ENCODE peak calls at places on chromosome 18, in eight cellular contexts. Q is astrocyte of the spinal cord, W is PC-3, M is cardiac muscle cell, E is HFFc6, G is sigmoid colon, S is glutamatergic neuron, C is endothelial cell. H is an unnamed sample.

GRCh38 chr18:31424383-31424988 is 23.1 kb upstream of the DSG3 start:
- DNase-seq in Q (peak), W (peak), M (peak), E (no peak), G (no peak), S (peak), C (peak), H (peak)

GRCh38 chr18:61998957-61999356 is 106.2 kb upstream of the RNF152 start:
- DNase-seq in Q (peak), W (peak), M (peak), E (peak), G (no peak), S (no peak), C (no peak), H (no peak)

GRCh38 chr18:79904357-79905147 is 46.9 kb downstream of the SLC66A2 start:
- DNase-seq in Q (no peak), W (no peak), M (no peak), E (no peak), G (peak), S (no peak), C (no peak), H (no peak)

GRCh38 chr18:1094408-1094807 is 189.7 kb downstream of the ADCYAP1 start:
- DNase-seq in Q (peak), W (peak), M (peak), E (no peak), G (no peak), S (no peak), C (no peak), H (no peak)

GRCh38 chr18:40904295-40904694 is 1050.7 kb upstream of the PIK3C3 start:
- DNase-seq in Q (peak), W (no peak), M (no peak), E (no peak), G (no peak), S (no peak), C (no peak), H (no peak)

GRCh38 chr18:35797961-35798360 is 174.5 kb upstream of the RMP24 start:
- DNase-seq in Q (no peak), W (no peak), M (no peak), E (no peak), G (no peak), S (no peak), C (no peak), H (no peak)

GRCh38 chr18:666177-666576 is 8.7 kb downstream of the TYMS start:
- DNase-seq in Q (no peak), W (peak), M (no peak), E (no peak), G (no peak), S (no peak), C (no peak), H (no peak)

GRCh38 chr18:505483-506122 is 5.1 kb upstream of the COLEC12 start:
- DNase-seq in Q (no peak), W (no peak), M (no peak), E (no peak), G (no peak), S (no peak), C (no peak), H (peak)

GRCh38 chr18:11649839-11650238 is 39.2 kb upstream of the GNAL start:
- DNase-seq in Q (no peak), W (no peak), M (no peak), E (no peak), G (no peak), S (no peak), C (no peak), H (no peak)

GRCh38 chr18:11733031-11733430 is 44.0 kb downstream of the GNAL start:
- DNase-seq in Q (peak), W (peak), M (peak), E (peak), G (peak), S (peak), C (peak), H (peak)

GRCh38 chr18:61334951-61335736 is 1.9 kb downstream of the CDH20 start:
- DNase-seq in Q (no peak), W (no peak), M (peak), E (no peak), G (no peak), S (no peak), C (no peak), H (no peak)

GRCh38 chr18:7524786-7525185 is 42.3 kb upstream of the PTPRM start:
- DNase-seq in Q (no peak), W (no peak), M (peak), E (no peak), G (no peak), S (no peak), C (no peak), H (no peak)

GRCh38 chr18:79717555-79718074 is 38.0 kb downstream of the CTDP1 start:
- DNase-seq in Q (no peak), W (no peak), M (no peak), E (no peak), G (no peak), S (no peak), C (no peak), H (no peak)

GRCh38 chr18:183769-184168 is 25.4 kb downstream of the USP14 start:
- DNase-seq in Q (peak), W (no peak), M (peak), E (no peak), G (no peak), S (no peak), C (no peak), H (no peak)

GRCh38 chr18:56515522-56515921 is 122.9 kb downstream of the TXNL1 start:
- DNase-seq in Q (no peak), W (no peak), M (peak), E (no peak), G (no peak), S (no peak), C (no peak), H (no peak)

GRCh38 chr18:58046794-58047555 is 2.9 kb downstream of the NEDD4L start:
- DNase-seq in Q (no peak), W (peak), M (no peak), E (no peak), G (no peak), S (peak), C (no peak), H (no peak)

GRCh38 chr18:13547347-13547746 is 179.0 kb downstream of the FAM210A start:
- DNase-seq in Q (no peak), W (no peak), M (no peak), E (no peak), G (no peak), S (no peak), C (no peak), H (no peak)

GRCh38 chr18:34709104-34709503 is 994 bp upstream of the DTNA start:
- DNase-seq in Q (peak), W (peak), M (peak), E (peak), G (peak), S (no peak), C (no peak), H (no peak)

GRCh38 chr18:69885381-69885780 is 62.3 kb downstream of the CD226 start:
- DNase-seq in Q (no peak), W (no peak), M (no peak), E (no peak), G (no peak), S (no peak), C (no peak), H (no peak)

GRCh38 chr18:9951022-9951859 is 37.4 kb downstream of the VAPA start:
- DNase-seq in Q (peak), W (peak), M (peak), E (peak), G (no peak), S (no peak), C (peak), H (peak)

GRCh38 chr18:76390452-76391035 is 104.5 kb downstream of the ZNF516 start:
- DNase-seq in Q (no peak), W (no peak), M (no peak), E (no peak), G (peak), S (no peak), C (no peak), H (no peak)

GRCh38 chr18:58993260-58993659 is 128.6 kb downstream of the ZNF532 start:
- DNase-seq in Q (peak), W (peak), M (peak), E (peak), G (no peak), S (no peak), C (no peak), H (no peak)

GRCh38 chr18:76592981-76593381 is 97.9 kb upstream of the ZNF516 start:
- DNase-seq in Q (no peak), W (no peak), M (peak), E (no peak), G (no peak), S (no peak), C (no peak), H (no peak)

GRCh38 chr18:37019157-37019571 is 190.2 kb downstream of the KIAA1328 start:
- DNase-seq in Q (peak), W (peak), M (peak), E (peak), G (no peak), S (no peak), C (peak), H (no peak)

GRCh38 chr18:59839931-59840685 is 59.7 kb upstream of the PMAIP1 start:
- DNase-seq in Q (no peak), W (peak), M (no peak), E (no peak), G (no peak), S (no peak), C (no peak), H (no peak)

GRCh38 chr18:69528439-69528838 is 127.8 kb downstream of the DOK6 start:
- DNase-seq in Q (peak), W (no peak), M (peak), E (no peak), G (no peak), S (no peak), C (no peak), H (no peak)

GRCh38 chr18:54267688-54268087 is 1.6 kb upstream of the POLI start:
- DNase-seq in Q (no peak), W (no peak), M (no peak), E (no peak), G (no peak), S (no peak), C (no peak), H (no peak)

DNA sequence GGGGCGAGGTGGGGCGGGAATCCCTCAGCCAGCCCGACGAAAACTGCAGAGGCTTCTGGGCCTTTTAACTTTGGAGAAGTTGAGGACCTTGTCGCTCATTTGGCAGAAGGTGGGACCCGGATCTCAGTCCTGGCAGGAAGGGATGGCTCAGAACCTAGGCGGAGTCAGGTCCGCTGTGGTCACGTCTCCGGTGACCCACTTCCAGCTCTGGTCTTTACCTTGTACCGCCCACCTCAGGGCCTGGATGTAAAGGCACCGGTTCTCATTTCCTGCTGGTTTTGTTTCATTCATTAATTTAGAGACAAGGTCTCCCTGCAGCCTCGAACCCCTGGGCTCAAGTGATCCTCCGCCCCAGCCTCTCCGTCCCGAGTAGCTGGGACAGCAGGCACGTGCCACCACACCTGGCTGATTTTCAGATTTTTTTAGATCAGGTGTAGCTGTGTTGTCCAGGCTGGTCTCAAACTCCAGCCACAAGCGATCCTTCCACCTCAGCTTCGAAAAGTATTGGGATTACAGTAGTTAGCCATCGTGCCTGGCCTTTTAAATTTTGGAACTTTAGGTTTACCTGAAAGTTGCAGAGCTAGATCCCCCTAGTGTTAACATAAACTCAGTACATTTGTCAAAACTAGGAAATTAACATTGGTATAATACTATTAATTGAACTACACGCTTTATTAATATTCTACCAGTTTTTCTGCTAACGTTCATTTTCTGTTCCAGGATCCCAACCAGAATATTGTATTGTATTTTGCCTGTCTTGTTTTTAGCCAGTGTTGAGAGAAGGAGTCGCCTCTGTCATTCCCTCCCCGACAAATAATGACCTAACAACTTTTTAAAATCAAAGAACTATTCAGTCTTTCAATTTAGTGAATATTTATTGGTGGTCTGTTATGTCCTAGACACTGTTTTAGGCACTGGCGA is 867 bp downstream of the POLI start:
- DNase-seq in Q (peak), W (peak), M (peak), E (peak), G (peak), S (no peak), C (peak), H (peak)
- TF ChIP-seq CTCF in Q (peak), W (peak), M (peak), E (peak), G (peak), S (peak), C (peak), H (peak)

DNA sequence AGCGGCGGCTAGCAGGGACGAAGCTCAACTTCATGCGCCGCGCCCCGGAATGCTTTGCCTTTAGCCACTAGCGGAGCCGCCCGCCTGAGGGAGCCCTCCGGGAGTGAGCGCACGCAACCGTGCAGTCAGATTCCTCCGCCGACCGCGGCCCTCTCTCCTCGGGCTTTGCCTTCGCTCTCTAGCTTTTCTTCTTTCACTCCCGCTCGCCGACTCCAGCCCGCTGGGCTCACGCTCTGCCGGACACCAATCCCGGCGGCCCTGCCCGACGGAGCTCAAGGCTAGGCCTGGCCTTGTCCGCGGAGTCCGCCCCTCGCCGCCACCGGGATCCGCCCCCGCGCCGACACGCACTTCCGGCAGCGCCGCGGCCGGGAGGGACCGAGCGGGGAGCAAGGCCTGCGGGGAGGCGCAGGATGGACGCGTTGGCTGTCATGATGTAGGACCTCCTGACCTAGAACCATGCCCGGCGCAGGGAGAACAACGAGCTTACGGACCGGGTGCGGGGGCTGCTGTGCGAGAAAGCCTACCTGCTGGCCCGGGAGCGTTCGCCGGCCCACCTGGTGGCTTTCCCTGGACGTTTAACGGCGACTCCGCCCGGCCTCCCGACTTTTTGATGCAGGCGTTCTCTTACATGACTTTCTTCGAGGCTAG is 40.8 kb upstream of the AKAIN1 start:
- DNase-seq in Q (peak), W (peak), M (peak), E (peak), G (peak), S (peak), C (peak), H (peak)
- TF ChIP-seq CTCF in Q (no peak), W (no peak), M (peak), E (peak), G (peak), S (peak), C (no peak), H (no peak)

GRCh38 chr18:52670903-52671302 is 330.9 kb downstream of the DCC start:
- DNase-seq in Q (peak), W (peak), M (peak), E (no peak), G (no peak), S (no peak), C (no peak), H (peak)
- TF ChIP-seq CTCF in Q (peak), W (peak), M (no peak), E (peak), G (peak), S (peak), C (no peak), H (no peak)

GRCh38 chr18:74334242-74334893 is 18.7 kb downstream of the C18orf63 start:
- DNase-seq in Q (no peak), W (no peak), M (no peak), E (no peak), G (no peak), S (no peak), C (no peak), H (no peak)

GRCh38 chr18:74333091-74333490 is 17.5 kb downstream of the C18orf63 start:
- DNase-seq in Q (no peak), W (no peak), M (peak), E (no peak), G (no peak), S (no peak), C (no peak), H (no peak)

GRCh38 chr18:74328196-74328595 is 12.6 kb downstream of the C18orf63 start:
- DNase-seq in Q (peak), W (no peak), M (no peak), E (no peak), G (no peak), S (no peak), C (no peak), H (no peak)

GRCh38 chr18:74329688-74330205 is 14.1 kb downstream of the C18orf63 start:
- DNase-seq in Q (no peak), W (no peak), M (no peak), E (no peak), G (no peak), S (no peak), C (no peak), H (no peak)

GRCh38 chr18:74331404-74331803 is 15.8 kb downstream of the C18orf63 start:
- DNase-seq in Q (peak), W (peak), M (peak), E (peak), G (no peak), S (no peak), C (no peak), H (no peak)
- TF ChIP-seq CTCF in Q (peak), W (peak), M (peak), E (peak), G (peak), S (no peak), C (peak), H (no peak)

GRCh38 chr18:2223859-2224258 is 347.4 kb downstream of the METTL4 start:
- DNase-seq in Q (peak), W (peak), M (peak), E (peak), G (no peak), S (peak), C (peak), H (no peak)
- TF ChIP-seq CTCF in Q (peak), W (peak), M (peak), E (peak), G (no peak), S (peak), C (peak), H (no peak)

GRCh38 chr18:46373787-46374186 is 269.6 kb downstream of the HAUS1 start:
- DNase-seq in Q (no peak), W (no peak), M (no peak), E (no peak), G (no peak), S (peak), C (no peak), H (no peak)
- TF ChIP-seq CTCF in Q (no peak), W (no peak), M (no peak), E (no peak), G (no peak), S (no peak), C (no peak), H (no peak)

GRCh38 chr18:41939326-41939725 is 15.7 kb upstream of the PIK3C3 start:
- DNase-seq in Q (no peak), W (no peak), M (peak), E (no peak), G (no peak), S (no peak), C (no peak), H (no peak)

GRCh38 chr18:41936471-41937134 is 18.4 kb upstream of the PIK3C3 start:
- DNase-seq in Q (peak), W (no peak), M (no peak), E (no peak), G (no peak), S (no peak), C (no peak), H (peak)

GRCh38 chr18:41940506-41941215 is 14.4 kb upstream of the PIK3C3 start:
- DNase-seq in Q (peak), W (peak), M (peak), E (peak), G (no peak), S (no peak), C (no peak), H (no peak)

GRCh38 chr18:41942254-41942653 is 12.8 kb upstream of the PIK3C3 start:
- DNase-seq in Q (no peak), W (no peak), M (no peak), E (no peak), G (no peak), S (no peak), C (no peak), H (no peak)

DNA sequence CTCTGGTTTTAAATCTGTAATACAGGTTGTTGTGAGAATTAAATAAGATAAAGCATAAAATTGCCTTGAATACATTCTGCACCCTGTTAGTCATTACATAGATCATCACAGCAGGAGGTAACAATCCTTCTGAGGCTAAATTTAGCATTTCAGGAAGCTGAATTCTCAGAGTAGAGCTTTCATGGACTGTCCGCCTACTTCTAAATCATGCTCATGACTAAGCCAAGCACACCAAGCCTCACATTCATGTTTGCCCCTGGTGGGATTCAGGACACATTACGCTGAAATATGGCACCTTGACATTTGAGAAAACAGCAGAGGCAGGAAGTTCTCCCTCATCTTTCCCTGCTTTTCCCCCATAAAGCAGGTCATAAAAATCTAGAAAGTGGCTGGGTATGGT is 16.6 kb upstream of the PIK3C3 start:
- DNase-seq in Q (peak), W (peak), M (peak), E (peak), G (no peak), S (no peak), C (no peak), H (no peak)
- TF ChIP-seq CTCF in Q (peak), W (no peak), M (peak), E (peak), G (no peak), S (peak), C (peak), H (no peak)

GRCh38 chr18:48818329-48819254 is 132.2 kb downstream of the SMAD7 start:
- DNase-seq in Q (no peak), W (no peak), M (no peak), E (no peak), G (peak), S (peak), C (no peak), H (no peak)

GRCh38 chr18:48819276-48819675 is 131.5 kb downstream of the SMAD7 start:
- DNase-seq in Q (no peak), W (no peak), M (no peak), E (no peak), G (peak), S (peak), C (peak), H (no peak)

GRCh38 chr18:48819781-48820482 is 130.8 kb downstream of the SMAD7 start:
- DNase-seq in Q (no peak), W (no peak), M (no peak), E (no peak), G (peak), S (peak), C (peak), H (no peak)

GRCh38 chr18:48820483-48821250 is 130.1 kb downstream of the SMAD7 start:
- DNase-seq in Q (no peak), W (no peak), M (no peak), E (no peak), G (peak), S (peak), C (no peak), H (peak)

DNA sequence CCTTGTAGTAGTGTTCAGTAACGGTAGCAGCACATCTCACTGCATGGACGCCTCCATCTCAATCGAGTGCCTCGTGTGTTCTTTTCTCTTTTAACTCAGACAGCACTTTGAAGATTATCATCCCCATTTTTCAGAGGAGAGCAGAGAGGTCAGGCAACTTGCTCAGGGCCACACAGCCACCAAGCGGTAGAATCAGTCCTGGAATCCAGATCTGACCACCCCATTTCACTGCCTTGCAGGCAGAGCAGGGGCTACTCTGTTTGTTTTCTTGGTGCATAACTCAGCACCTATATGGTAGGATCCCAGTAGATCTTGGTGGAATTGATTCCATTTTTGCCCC is 129.5 kb downstream of the SMAD7 start:
- DNase-seq in Q (no peak), W (no peak), M (no peak), E (no peak), G (peak), S (no peak), C (no peak), H (no peak)
- TF ChIP-seq CTCF in Q (no peak), W (no peak), M (no peak), E (no peak), G (no peak), S (no peak), C (no peak), H (no peak)

H was measured in GM20000.